ENCODE peak calls at places on chromosomes 6 and 20, in seven cellular contexts. W is coronary artery, L is psoas muscle, F is hepatocyte, A is AG04450, H is pancreas, S is mesenchymal stem cell. M is an unnamed sample.

GRCh38 chr6:167941822-167942221 is 55.6 kb upstream of the KIF25 start:
- DNase-seq in F (no peak), H (no peak), S (no peak), A (no peak), W (no peak), L (no peak), M (no peak)

GRCh38 chr20:3312940-3313656 is 74.1 kb upstream of the SLC4A11 start:
- DNase-seq in W (no peak), F (peak), A (no peak), H (no peak), L (no peak), S (peak), M (no peak)

GRCh38 chr6:28105286-28105685 is 19.1 kb upstream of the ZSCAN16 start:
- DNase-seq in A (no peak), F (peak), H (no peak), W (no peak), S (no peak), L (no peak), M (no peak)

GRCh38 chr6:168193816-168194701 is 115.0 kb upstream of the FRMD1 start:
- DNase-seq in A (no peak), L (no peak), F (no peak), W (peak), H (no peak), S (no peak), M (peak)

GRCh38 chr6:135439549-135439948 is 58.0 kb downstream of the AHI1 start:
- DNase-seq in S (no peak), H (no peak), L (no peak), A (no peak), F (no peak), W (no peak), M (no peak)

GRCh38 chr6:56040875-56041274 is 165.5 kb upstream of the BMP5 start:
- DNase-seq in W (no peak), L (no peak), H (no peak), S (no peak), A (no peak), F (no peak), M (no peak)

GRCh38 chr6:123940551-123940950 is 136.9 kb downstream of the NKAIN2 start:
- DNase-seq in F (no peak), L (no peak), A (peak), H (no peak), S (peak), W (no peak), M (no peak)

GRCh38 chr6:3015144-3015543 is 15.4 kb downstream of the NQO2 start:
- DNase-seq in W (no peak), F (no peak), S (no peak), A (no peak), H (no peak), L (no peak), M (no peak)

DNA sequence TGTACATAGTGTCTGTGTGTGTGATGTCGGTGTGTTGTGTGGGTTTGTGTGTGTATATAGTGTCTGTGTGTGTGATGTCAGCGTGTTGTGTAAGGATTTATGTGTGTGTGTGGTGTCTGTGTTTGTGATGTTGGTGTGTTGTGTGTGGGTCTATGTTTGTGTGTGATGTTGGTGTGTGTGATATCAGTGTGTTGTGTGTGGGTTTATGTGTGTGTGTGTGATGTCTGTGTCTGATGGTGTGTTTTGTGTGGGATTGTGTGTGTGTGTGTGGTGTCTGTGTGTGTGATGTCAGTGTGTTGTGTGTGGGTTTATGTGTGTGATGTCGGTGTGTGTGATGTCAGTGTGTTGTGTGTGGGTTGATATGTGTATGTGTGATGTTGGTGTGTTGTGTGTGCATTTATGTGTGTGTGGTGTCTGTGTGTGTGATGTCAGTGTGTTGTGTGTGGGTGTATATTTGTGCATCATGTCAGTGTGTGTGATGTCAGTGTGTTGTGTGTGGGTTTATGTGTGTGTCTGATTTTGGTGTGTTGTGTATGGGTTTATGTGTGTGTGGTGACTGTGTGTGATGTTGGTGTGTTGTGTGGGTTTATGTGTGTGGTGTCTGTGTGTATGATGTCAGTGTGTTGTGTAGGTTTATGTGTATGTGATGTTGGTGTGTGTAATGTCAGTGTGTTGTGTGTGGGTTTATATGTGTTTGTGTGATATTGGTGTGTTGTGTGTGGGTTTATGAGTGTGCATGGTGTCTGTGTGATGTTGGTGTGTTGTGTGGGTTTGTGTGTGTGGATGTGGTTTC is 102.4 kb upstream of the CD93 start:
- DNase-seq in W (no peak), F (no peak), L (no peak), H (no peak), A (no peak), S (no peak), M (no peak)
- H3K4me3 ChIP-seq in W (peak), F (no peak), L (no peak), H (no peak), A (no peak), S (no peak), M (no peak)

DNA sequence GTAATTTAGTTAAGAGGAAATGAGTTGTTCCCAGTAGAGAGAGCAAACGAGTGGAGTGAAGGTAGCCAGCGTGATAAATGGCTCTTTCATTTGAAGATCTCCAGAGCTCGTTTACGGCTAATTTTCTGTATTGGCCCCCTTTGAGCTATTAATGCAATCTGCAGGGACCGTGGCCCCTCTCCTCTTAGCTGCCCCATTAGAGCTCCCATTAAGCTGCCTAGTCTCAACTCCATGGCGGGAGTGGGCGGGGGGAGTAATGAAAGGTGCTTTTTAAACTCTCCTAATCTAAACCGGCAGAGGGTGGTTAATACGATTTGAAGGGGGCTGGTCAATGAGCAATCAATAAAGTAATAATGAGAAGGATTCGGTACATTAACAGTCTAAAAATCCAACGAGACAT is 12.5 kb downstream of the TFAP2B start:
- DNase-seq in H (no peak), L (no peak), A (no peak), F (no peak), W (no peak), S (no peak), M (no peak)
- H3K27ac ChIP-seq in H (no peak), L (no peak), A (no peak), F (no peak), W (no peak), S (no peak), M (no peak)

DNA sequence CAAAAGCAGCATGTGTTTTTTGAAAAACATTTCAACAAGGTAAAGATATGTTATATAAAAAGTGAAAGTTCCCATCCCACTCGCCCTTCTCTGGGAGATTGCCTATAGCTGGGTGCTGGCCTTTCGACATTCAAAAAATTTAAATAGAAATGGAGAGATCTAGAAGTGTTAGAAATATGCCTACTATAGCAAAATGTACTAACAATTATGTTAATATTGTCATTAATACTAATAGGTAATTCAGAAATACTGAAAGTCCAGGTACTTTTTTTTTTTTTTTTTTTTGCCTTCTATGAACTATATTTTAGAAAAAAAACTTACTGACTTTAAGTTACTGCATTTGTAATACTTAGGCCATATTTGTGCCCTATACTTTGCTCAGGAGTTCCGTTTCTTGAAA is 87.1 kb downstream of the SESN1 start:
- DNase-seq in H (no peak), A (no peak), L (no peak), W (no peak), F (no peak), S (no peak), M (no peak)
- H3K4me3 ChIP-seq in H (peak), A (peak), L (peak), W (peak), F (peak), S (peak), M (peak)

DNA sequence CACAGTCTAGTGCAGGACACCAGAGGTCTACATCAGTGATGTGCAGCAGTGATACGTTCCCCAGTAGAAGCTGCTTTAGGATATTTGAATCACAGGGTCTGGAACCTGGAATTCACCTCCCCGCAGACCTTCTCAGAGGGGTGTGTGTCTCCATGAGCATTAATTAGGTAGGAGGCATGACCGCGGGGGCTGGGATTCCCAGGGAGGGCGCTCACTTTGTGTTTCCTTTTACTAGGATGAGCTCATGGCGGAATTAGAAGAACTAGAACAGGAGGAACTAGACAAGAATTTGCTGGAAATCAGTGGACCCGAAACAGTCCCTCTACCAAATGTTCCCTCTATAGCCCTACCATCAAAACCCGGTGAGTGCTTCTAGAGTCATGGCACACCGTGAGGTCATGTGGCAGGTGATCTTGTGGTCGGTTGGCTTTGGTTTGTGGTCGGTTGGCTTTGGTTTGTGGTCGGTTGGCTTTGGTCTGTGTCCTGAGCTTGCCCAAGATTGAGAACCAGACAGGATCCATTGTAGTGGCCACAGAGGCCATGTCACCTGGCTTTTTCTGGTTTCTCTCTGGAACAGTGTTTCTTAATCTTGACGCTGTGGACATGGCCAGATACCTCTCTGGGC is 40.8 kb downstream of the CHMP4B start:
- DNase-seq in A (no peak), L (no peak), S (no peak), F (no peak), H (no peak), W (no peak), M (no peak)
- H3K27ac ChIP-seq in A (no peak), L (no peak), S (no peak), F (no peak), H (no peak), W (no peak), M (no peak)

DNA sequence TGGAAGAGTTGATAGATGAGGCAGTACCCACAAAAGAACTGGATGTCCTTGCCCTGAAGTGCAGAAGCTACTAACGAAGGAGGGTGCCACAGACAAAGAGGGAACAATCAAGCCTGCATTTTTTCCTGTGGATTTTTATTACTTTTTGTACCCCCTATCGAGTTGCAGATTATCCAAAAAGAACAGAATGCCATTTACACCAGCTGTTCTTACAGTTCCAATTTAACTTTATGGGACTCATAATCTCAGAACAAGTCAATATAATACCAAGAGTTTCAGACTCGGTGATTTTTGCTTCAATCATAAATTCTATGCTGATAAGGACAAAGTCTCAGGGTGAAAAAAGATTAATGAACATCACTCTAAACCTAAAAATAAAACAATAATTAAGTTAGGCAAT is 4.0 kb upstream of the CNKSR3 start:
- DNase-seq in F (no peak), A (no peak), W (no peak), L (no peak), H (no peak), S (no peak), M (no peak)
- H3K4me3 ChIP-seq in F (no peak), A (no peak), W (no peak), L (no peak), H (no peak), S (no peak), M (no peak)

DNA sequence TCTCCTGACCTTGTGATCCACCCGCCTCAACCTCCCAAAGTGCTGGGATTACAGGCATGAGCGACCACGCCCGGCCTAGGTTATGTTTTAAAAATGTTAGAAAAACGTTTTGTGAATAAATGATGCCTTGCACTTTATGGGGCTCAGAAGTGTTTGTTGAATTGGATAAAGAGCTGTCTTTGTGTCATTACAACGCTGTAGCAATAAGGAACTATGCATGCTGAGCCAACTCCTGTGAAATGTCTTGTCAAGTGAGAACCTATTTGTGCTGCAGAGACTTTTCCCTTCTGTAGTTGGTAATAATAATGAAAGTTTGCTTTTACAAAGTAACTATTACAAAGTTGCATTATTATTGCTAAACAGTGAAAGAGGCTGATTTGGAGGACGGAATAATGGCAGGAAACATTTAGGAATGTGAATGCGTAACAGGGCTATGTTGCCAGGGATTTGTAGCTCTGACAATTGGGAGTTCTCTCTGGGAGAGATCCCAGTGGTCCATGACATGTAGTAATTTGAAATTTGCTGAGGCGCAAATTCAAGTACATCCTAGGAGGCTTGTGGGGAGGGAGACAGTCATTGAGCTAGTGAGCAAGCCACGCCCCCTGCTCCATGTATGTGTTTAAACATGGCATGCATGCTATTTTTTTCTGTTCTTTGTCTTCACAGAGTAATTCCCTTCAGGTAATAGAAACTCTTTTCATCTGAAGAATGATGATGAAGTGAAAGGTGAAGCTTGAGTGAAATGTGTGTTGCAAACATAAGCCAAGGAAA is 16.8 kb upstream of the BICRAL start:
- DNase-seq in H (no peak), L (no peak), F (no peak), A (no peak), S (no peak), W (no peak), M (no peak)
- H3K27ac ChIP-seq in H (no peak), L (no peak), F (no peak), A (no peak), S (no peak), W (no peak), M (no peak)

GRCh38 chr20:43946206-43946491 is 31.5 kb downstream of the TOX2 start:
- DNase-seq in W (no peak), L (no peak), A (no peak), H (no peak), F (no peak), S (no peak), M (no peak)

GRCh38 chr20:43946659-43947315 is 32.1 kb downstream of the TOX2 start:
- DNase-seq in H (no peak), L (no peak), A (no peak), F (no peak), S (no peak), W (no peak), M (no peak)

GRCh38 chr20:43948455-43948854 is 33.8 kb downstream of the TOX2 start:
- DNase-seq in F (no peak), S (no peak), L (no peak), A (no peak), H (no peak), W (no peak), M (no peak)

GRCh38 chr20:43945391-43946205 is 30.9 kb downstream of the TOX2 start:
- DNase-seq in W (no peak), A (no peak), H (no peak), F (no peak), L (no peak), S (no peak), M (no peak)

DNA sequence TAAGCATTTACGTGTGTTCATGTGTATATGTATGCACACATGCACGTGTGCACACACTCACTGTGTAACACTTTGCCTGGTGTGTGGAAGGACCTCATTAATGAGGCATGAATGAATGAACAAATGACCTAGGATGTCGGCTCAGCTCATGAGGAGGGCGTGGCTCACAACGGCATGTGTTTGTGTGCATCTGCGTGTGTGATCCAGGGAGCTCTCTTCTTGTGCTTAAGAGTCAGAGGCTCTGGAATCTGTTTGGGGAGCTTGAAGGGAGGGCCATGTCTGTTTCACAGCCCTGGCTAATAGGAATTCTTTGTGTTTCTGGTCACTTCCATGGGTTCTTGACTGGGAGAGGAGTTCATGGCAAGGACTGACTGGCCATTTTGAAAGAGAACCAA is 32.7 kb downstream of the TOX2 start:
- DNase-seq in H (no peak), L (no peak), S (peak), F (no peak), A (no peak), W (no peak), M (no peak)
- H3K4me3 ChIP-seq in H (no peak), L (no peak), S (no peak), F (no peak), A (no peak), W (no peak), M (no peak)

GRCh38 chr20:23145281-23145700 is 59.2 kb upstream of the CD93 start:
- DNase-seq in A (no peak), H (no peak), F (no peak), L (peak), S (peak), W (peak), M (no peak)
- H3K27ac ChIP-seq in A (no peak), H (no peak), F (no peak), L (peak), S (no peak), W (peak), M (no peak)

M was measured in stomach.